ENCODE peak calls at places on chromosomes 5 and 9, in ten cellular contexts. B is cardiac muscle cell; N is small intestine; S is CD8-positive, alpha-beta T cell; L is neuronal stem cell; Q is GM23248; A is effector memory CD4-positive, alpha-beta T cell; I is colonic mucosa; P is uterus; R is gastrocnemius medialis. J is an unnamed sample.

GRCh38 chr5:82111191-82111590 is 139.4 kb downstream of the ATG10 start:
- DNase-seq in P (no peak), I (no peak), Q (no peak), S (no peak), L (no peak), B (peak; percentile 76), R (no peak), N (no peak), A (no peak), J (no peak)

GRCh38 chr5:23507278-23507685 is at the start of gene PRDM9:
- DNase-seq in P (peak; percentile 16), A (no peak), Q (peak; percentile 37), L (no peak), B (peak; percentile 80), S (no peak), R (peak; percentile 40), N (no peak), I (no peak), J (no peak)

GRCh38 chr5:141883184-141883947 is 5.2 kb upstream of the PCDH1 start:
- DNase-seq in L (peak; percentile 73), Q (peak; percentile 63), A (no peak), S (peak; percentile 47), P (no peak), R (no peak), N (no peak), I (no peak), B (peak; percentile 50), J (peak; percentile 4)

GRCh38 chr5:76365558-76365957 is 37.5 kb upstream of the IQGAP2 start:
- DNase-seq in A (no peak), I (no peak), S (no peak), L (no peak), N (no peak), R (no peak), Q (no peak), P (no peak), B (no peak), J (no peak)

GRCh38 chr5:59357421-59357977 is 536.0 kb downstream of the PDE4D start:
- DNase-seq in R (peak; percentile 57), B (peak; percentile 87), A (no peak), L (no peak), P (no peak), Q (no peak), S (no peak), I (no peak), N (no peak), J (no peak)

GRCh38 chr9:109728696-109729300 is 51.2 kb upstream of the PALM2AKAP2 start:
- DNase-seq in N (peak; percentile 6), Q (peak; percentile 28), S (no peak), B (no peak), I (no peak), A (no peak), L (no peak), R (no peak), P (no peak), J (no peak)

GRCh38 chr5:14082973-14083372 is 60.2 kb upstream of the TRIO start:
- DNase-seq in R (no peak), I (no peak), N (no peak), B (no peak), A (no peak), S (no peak), Q (no peak), P (no peak), L (no peak), J (no peak)

GRCh38 chr5:89556215-89557009 is 673.4 kb upstream of the MEF2C start:
- DNase-seq in I (no peak), N (no peak), B (peak; percentile 49), S (no peak), A (no peak), P (no peak), R (no peak), L (no peak), Q (peak; percentile 98), J (no peak)

GRCh38 chr5:172731286-172732073 is 39.5 kb downstream of the DUSP1 start:
- DNase-seq in I (no peak), A (no peak), Q (peak; percentile 34), B (no peak), R (peak; percentile 59), L (no peak), N (peak; percentile 44), P (no peak), S (no peak), J (no peak)

GRCh38 chr9:134677743-134678142 is 36.1 kb downstream of the COL5A1 start:
- DNase-seq in A (no peak), Q (no peak), L (no peak), P (no peak), S (no peak), B (no peak), N (no peak), R (no peak), I (no peak), J (no peak)

GRCh38 chr9:18761742-18762141 is 271.3 kb downstream of the SAXO1 start:
- DNase-seq in N (no peak), L (no peak), A (no peak), S (no peak), Q (no peak), R (no peak), B (no peak), I (no peak), P (no peak), J (no peak)

GRCh38 chr5:61662670-61663069 is 330.6 kb downstream of the ZSWIM6 start:
- DNase-seq in B (no peak), P (no peak), S (no peak), N (no peak), L (no peak), Q (no peak), I (no peak), R (no peak), A (no peak), J (no peak)

GRCh38 chr9:109765821-109766220 is 14.2 kb upstream of the PALM2AKAP2 start:
- DNase-seq in B (no peak), N (no peak), P (no peak), R (no peak), S (no peak), I (no peak), L (no peak), A (no peak), Q (no peak), J (no peak)

DNA sequence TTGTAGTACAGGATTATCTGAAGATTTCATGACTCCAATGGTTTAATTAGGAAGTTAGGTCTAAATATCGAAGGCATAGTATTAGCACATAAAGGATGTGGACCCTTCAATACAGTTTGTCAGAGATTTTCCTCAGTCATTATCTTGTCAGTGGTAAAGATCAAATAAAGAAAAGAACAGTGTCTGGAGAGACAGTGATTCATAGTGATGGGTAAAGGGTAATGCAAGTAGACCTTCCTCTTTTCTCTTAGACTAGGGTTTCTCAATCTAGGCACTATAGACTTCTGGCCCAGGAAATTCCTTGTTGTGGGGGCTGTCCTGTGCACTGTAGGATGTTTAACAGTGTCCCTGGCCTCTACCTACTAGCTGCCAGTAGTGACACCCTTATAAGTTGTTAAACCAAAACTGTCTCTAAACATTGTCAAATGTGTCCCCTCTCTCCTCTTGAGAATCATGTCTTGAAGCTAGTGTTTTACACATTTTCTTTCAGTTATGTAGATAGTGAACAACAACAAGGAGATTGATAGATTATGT is 6.9 kb downstream of the CAMK4 start:
- DNase-seq in B (no peak), L (no peak), I (no peak), Q (no peak), R (no peak), N (no peak), S (no peak), A (no peak), P (no peak), J (no peak)
- H3K4me1 ChIP-seq in B (no peaks in the 10 kb centered on the region), L (no peaks in the 10 kb centered on the region), I (no peaks in the 10 kb centered on the region), Q (peaks cover 12% of the 10 kb centered on the region), R (no peaks in the 10 kb centered on the region), N (no peaks in the 10 kb centered on the region), S (peaks cover 85% of the 10 kb centered on the region), A (peaks cover 74% of the 10 kb centered on the region), P (no peaks in the 10 kb centered on the region), J (no peaks in the 10 kb centered on the region)

DNA sequence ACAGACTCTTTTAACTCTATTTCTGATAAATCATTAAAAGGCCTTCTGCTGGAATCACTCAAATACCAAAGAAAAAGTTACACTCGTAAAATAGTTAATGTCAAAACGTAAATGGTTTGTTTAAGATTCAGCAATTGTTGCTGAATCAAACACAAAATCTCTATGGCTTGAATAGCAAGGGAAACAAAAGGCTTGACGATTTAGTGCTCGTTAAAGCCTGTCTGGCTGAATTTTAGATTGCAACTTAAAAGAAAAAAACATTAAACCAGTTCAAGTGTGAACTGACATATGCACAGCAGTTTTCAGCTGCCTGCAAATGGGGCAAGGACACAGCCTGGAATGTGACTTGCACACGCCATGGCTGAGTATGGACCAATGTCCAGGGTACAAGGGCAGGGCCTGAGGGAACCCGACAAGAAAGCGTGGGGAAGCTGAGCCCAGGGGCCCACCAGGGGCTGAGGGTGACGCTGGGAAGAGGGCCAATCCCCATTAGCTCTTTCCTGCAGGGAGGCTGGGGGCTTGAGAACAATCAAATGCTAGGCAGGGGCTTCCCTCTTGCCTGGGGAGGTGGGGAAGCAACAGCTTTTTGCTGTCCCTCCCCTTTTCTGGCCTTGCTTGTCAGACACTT is 89.5 kb upstream of the LRRTM2 start:
- DNase-seq in A (no peak), B (no peak), Q (no peak), L (peak; percentile 27), N (peak; percentile 38), S (no peak), I (no peak), R (no peak), P (no peak), J (no peak)
- H3K27ac ChIP-seq in A (no peak overlapping the region), B (peak overlapping the region; percentile 67), Q (no peak overlapping the region), L (no peak overlapping the region), N (no peak overlapping the region), S (no peak overlapping the region), I (no peak overlapping the region), R (no peak overlapping the region), P (no peak overlapping the region), J (no peak overlapping the region)

DNA sequence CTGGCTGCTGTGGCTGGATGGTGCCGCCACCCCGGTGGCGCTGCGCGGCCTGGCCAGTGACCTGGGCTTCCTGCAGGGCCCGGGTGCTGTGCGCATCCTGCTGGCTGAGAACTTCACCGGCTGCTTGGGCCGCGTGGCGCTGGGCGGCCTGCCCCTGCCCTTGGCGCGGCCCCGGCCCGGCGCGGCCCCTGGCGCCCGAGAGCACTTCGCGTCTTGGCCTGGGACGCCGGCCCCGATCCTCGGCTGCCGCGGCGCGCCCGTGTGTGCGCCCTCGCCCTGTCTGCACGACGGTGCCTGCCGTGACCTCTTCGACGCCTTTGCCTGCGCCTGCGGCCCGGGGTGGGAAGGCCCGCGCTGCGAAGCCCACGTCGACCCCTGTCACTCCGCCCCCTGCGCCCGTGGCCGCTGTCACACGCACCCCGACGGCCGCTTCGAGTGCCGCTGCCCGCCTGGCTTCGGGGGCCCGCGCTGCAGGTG is 17.5 kb downstream of the CRB2 start:
- DNase-seq in P (no peak), I (no peak), B (no peak), S (no peak), Q (no peak), A (no peak), N (no peak), L (no peak), R (no peak), J (no peak)
- H3K4me3 ChIP-seq in P (no peak overlapping the region), I (no peak overlapping the region), B (no peak overlapping the region), S (no peak overlapping the region), Q (no peak overlapping the region), A (no peak overlapping the region), N (no peak overlapping the region), L (no peak overlapping the region), R (no peak overlapping the region), J (no peak overlapping the region)

DNA sequence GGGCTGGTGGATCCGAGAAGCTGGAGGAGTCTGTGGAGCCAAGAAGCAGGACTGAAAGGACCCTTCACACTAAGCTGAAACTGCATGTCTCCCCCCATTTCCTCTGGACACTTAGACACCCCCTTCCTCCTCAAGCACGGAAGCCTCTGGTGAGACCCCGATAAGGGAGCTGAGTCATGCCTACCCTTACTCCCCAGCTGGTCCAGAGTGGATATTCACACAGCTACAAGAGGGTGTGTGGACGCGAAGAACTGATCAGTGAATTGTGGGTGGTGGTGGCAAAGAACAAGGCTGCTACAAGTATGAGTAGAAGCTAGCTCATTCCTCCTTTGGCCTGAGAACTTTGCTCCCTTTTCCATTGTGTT is 4.3 kb downstream of the TLN1 start:
- DNase-seq in P (no peak), I (no peak), N (no peak), Q (no peak), R (no peak), B (no peak), S (no peak), A (no peak), L (no peak), J (no peak)
- H3K4me1 ChIP-seq in P (no peaks in the 10 kb centered on the region), I (peaks cover 8% of the 10 kb centered on the region), N (peaks cover 19% of the 10 kb centered on the region), Q (peaks cover 37% of the 10 kb centered on the region), R (peaks cover 50% of the 10 kb centered on the region), B (peaks cover 46% of the 10 kb centered on the region), S (peaks cover 54% of the 10 kb centered on the region), A (peaks cover 49% of the 10 kb centered on the region), L (peaks cover 41% of the 10 kb centered on the region), J (peaks cover 60% of the 10 kb centered on the region)